ENCODE peak calls at places on chromosomes 6 and 20, in four cellular contexts. One of them, this sample, is unnamed.

GRCh38 chr6:41967312-41968287 is 26.0 kb upstream of the CCND3 start:
- DNase-seq in GM12878: no peak
- DNase-seq in K562: peak
- DNase-seq in IMR-90: peak
- DNase-seq in this sample: no peak

GRCh38 chr20:54429364-54429763 is 46.0 kb upstream of the DOK5 start:
- DNase-seq in GM12878: no peak
- DNase-seq in K562: no peak
- DNase-seq in IMR-90: no peak
- DNase-seq in this sample: no peak

GRCh38 chr20:61546641-61547040 is 294.6 kb downstream of the CDH4 start:
- DNase-seq in GM12878: no peak
- DNase-seq in K562: no peak
- DNase-seq in IMR-90: no peak
- DNase-seq in this sample: no peak

GRCh38 chr6:109715616-109716015 is 24.5 kb downstream of the FIG4 start:
- DNase-seq in GM12878: no peak
- DNase-seq in K562: no peak
- DNase-seq in IMR-90: no peak
- DNase-seq in this sample: no peak

GRCh38 chr20:46705378-46705729 is 4.1 kb upstream of the SLC2A10 start:
- DNase-seq in GM12878: no peak
- DNase-seq in K562: no peak
- DNase-seq in IMR-90: peak
- DNase-seq in this sample: no peak

GRCh38 chr6:158475344-158476302 is 84.3 kb upstream of the TMEM181 start:
- DNase-seq in GM12878: peak
- DNase-seq in K562: peak
- DNase-seq in IMR-90: peak
- DNase-seq in this sample: peak

GRCh38 chr6:113018351-113019151 is 671.4 kb downstream of the RFPL4B start:
- DNase-seq in GM12878: no peak
- DNase-seq in K562: peak
- DNase-seq in IMR-90: peak
- DNase-seq in this sample: peak

GRCh38 chr20:13006825-13007224 is 1.9 kb upstream of the SPTLC3 start:
- DNase-seq in GM12878: no peak
- DNase-seq in K562: no peak
- DNase-seq in IMR-90: peak
- DNase-seq in this sample: no peak

GRCh38 chr6:170026272-170027110 is 264.4 kb downstream of the DLL1 start:
- DNase-seq in GM12878: no peak
- DNase-seq in K562: no peak
- DNase-seq in IMR-90: no peak
- DNase-seq in this sample: no peak

GRCh38 chr6:146543940-146544661 is 468 bp downstream of the RAB32 start:
- DNase-seq in GM12878: no peak
- DNase-seq in K562: peak
- DNase-seq in IMR-90: peak
- DNase-seq in this sample: peak

GRCh38 chr6:169868458-169868857 is 117.0 kb downstream of the ERMARD start:
- DNase-seq in GM12878: no peak
- DNase-seq in K562: no peak
- DNase-seq in IMR-90: no peak
- DNase-seq in this sample: no peak

GRCh38 chr6:156859686-156860085 is 82.5 kb downstream of the ARID1B start:
- DNase-seq in GM12878: no peak
- DNase-seq in K562: no peak
- DNase-seq in IMR-90: no peak
- DNase-seq in this sample: no peak

GRCh38 chr6:133265066-133265465 is 23.9 kb downstream of the EYA4 start:
- DNase-seq in GM12878: no peak
- DNase-seq in K562: no peak
- DNase-seq in IMR-90: no peak
- DNase-seq in this sample: no peak

GRCh38 chr20:16574656-16575355 is 1.6 kb upstream of the KIF16B start:
- DNase-seq in GM12878: peak
- DNase-seq in K562: peak
- DNase-seq in IMR-90: peak
- DNase-seq in this sample: peak

GRCh38 chr6:34602318-34603111 is 46.4 kb upstream of the SPDEF start:
- DNase-seq in GM12878: no peak
- DNase-seq in K562: no peak
- DNase-seq in IMR-90: peak
- DNase-seq in this sample: no peak

GRCh38 chr20:32479697-32480140 is 105.4 kb downstream of the NOL4L start:
- DNase-seq in GM12878: no peak
- DNase-seq in K562: no peak
- DNase-seq in IMR-90: no peak
- DNase-seq in this sample: no peak

GRCh38 chr6:103264020-103264419 is 1595.7 kb downstream of the HACE1 start:
- DNase-seq in GM12878: no peak
- DNase-seq in K562: no peak
- DNase-seq in IMR-90: no peak
- DNase-seq in this sample: no peak

GRCh38 chr20:49169547-49169946 is 18.6 kb downstream of the STAU1 start:
- DNase-seq in GM12878: no peak
- DNase-seq in K562: no peak
- DNase-seq in IMR-90: no peak
- DNase-seq in this sample: no peak

GRCh38 chr6:168136001-168136400 is 57.0 kb upstream of the FRMD1 start:
- DNase-seq in GM12878: no peak
- DNase-seq in K562: no peak
- DNase-seq in IMR-90: no peak
- DNase-seq in this sample: no peak

GRCh38 chr20:3651204-3651970 is 11.8 kb downstream of the GFRA4 start:
- DNase-seq in GM12878: no peak
- DNase-seq in K562: no peak
- DNase-seq in IMR-90: no peak
- DNase-seq in this sample: no peak

GRCh38 chr20:25054133-25054820 is 3.7 kb downstream of the ACSS1 start:
- DNase-seq in GM12878: no peak
- DNase-seq in K562: no peak
- DNase-seq in IMR-90: no peak
- DNase-seq in this sample: no peak

GRCh38 chr20:48066256-48066655 is 281.0 kb upstream of the SULF2 start:
- DNase-seq in GM12878: no peak
- DNase-seq in K562: no peak
- DNase-seq in IMR-90: peak
- DNase-seq in this sample: peak

GRCh38 chr20:63520594-63520938 is at the start of gene PPDPF:
- DNase-seq in GM12878: no peak
- DNase-seq in K562: peak
- DNase-seq in IMR-90: peak
- DNase-seq in this sample: peak

GRCh38 chr6:28693033-28693750 is 167.5 kb downstream of the GPX5 start:
- DNase-seq in GM12878: no peak
- DNase-seq in K562: no peak
- DNase-seq in IMR-90: peak
- DNase-seq in this sample: no peak
- TF ChIP-seq FOS in GM12878: no peak
- TF ChIP-seq FOS in K562: no peak
- TF ChIP-seq FOS in IMR-90: no peak
- TF ChIP-seq FOS in this sample: no peak

GRCh38 chr6:11868392-11868791 is 89.8 kb upstream of the ADTRP start:
- DNase-seq in GM12878: no peak
- DNase-seq in K562: no peak
- DNase-seq in IMR-90: no peak
- DNase-seq in this sample: no peak
- TF ChIP-seq FOS in GM12878: no peak
- TF ChIP-seq FOS in K562: no peak
- TF ChIP-seq FOS in IMR-90: no peak
- TF ChIP-seq FOS in this sample: no peak

GRCh38 chr6:32666420-32667300 is at the start of gene HLA-DQB1:
- DNase-seq in GM12878: peak
- DNase-seq in K562: no peak
- DNase-seq in IMR-90: no peak
- DNase-seq in this sample: peak
- TF ChIP-seq FOS in GM12878: no peak
- TF ChIP-seq FOS in K562: no peak
- TF ChIP-seq FOS in IMR-90: no peak
- TF ChIP-seq FOS in this sample: no peak

GRCh38 chr20:34710568-34710839 is 6.4 kb downstream of the TP53INP2 start:
- DNase-seq in GM12878: no peak
- DNase-seq in K562: no peak
- DNase-seq in IMR-90: no peak
- DNase-seq in this sample: no peak

GRCh38 chr20:34709044-34709835 is 5.1 kb downstream of the TP53INP2 start:
- DNase-seq in GM12878: peak
- DNase-seq in K562: peak
- DNase-seq in IMR-90: peak
- DNase-seq in this sample: peak

GRCh38 chr20:34706912-34707784 is 3.0 kb downstream of the TP53INP2 start:
- DNase-seq in GM12878: no peak
- DNase-seq in K562: no peak
- DNase-seq in IMR-90: no peak
- DNase-seq in this sample: no peak

GRCh38 chr20:34709836-34710567 is 5.9 kb downstream of the TP53INP2 start:
- DNase-seq in GM12878: no peak
- DNase-seq in K562: no peak
- DNase-seq in IMR-90: peak
- DNase-seq in this sample: peak

DNA sequence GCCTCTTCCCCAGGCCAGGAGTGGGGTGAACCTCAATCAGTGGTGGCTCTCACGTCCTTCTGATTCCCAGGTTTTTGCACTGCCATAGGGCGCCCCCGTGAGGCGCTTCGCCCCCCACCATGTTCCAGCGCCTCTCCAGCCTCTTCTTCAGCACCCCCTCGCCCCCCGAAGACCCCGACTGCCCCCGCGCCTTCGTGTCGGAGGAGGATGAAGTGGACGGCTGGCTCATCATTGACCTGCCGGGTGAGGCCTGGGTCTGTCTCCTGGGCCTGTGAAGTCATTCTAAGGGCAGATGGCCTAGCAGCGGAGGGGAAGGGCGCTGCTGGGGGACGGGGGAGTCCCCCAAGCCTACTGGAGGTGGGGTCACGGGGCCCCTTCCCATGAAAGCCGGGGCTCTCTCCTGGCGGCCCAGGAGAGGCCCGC is 4.5 kb downstream of the TP53INP2 start:
- DNase-seq in GM12878: no peak
- DNase-seq in K562: peak
- DNase-seq in IMR-90: peak
- DNase-seq in this sample: peak
- TF ChIP-seq FOS in GM12878: no peak
- TF ChIP-seq FOS in K562: no peak
- TF ChIP-seq FOS in IMR-90: no peak
- TF ChIP-seq FOS in this sample: no peak

DNA sequence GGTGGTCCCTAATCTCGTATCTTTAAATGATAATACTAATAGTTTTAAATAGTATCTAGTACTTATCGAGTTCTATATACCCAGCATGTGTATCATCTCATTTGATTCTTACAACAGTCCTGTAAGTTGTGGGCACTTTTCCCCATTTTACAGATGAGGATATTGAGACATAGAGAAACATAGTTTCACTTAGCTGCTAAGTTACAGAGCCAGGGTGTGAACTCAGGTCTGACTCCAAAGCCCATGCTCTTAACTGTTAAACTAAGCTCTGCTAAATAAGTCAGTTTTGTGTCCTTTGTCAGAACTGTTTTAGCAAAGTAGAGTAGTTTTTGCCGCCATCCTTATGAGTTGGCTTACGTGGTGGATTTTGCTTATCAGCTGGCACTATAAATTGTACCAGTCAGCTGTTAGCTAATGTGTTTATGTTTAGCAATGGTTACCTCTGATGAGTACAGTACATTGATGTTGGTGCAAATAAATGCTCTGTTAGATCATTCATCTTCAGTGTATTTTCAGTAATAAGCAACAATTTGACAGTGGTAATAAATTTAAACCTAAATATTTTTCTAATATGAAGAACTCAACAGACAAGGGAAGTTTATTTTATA is 12.1 kb downstream of the OGFRL1 start:
- DNase-seq in GM12878: no peak
- DNase-seq in K562: no peak
- DNase-seq in IMR-90: no peak
- DNase-seq in this sample: no peak
- TF ChIP-seq FOS in GM12878: no peak
- TF ChIP-seq FOS in K562: no peak
- TF ChIP-seq FOS in IMR-90: no peak
- TF ChIP-seq FOS in this sample: no peak